ENCODE peak calls at places on chromosomes 1 and 21, in five cellular contexts. One of them, this sample, is unnamed.

GRCh38 chr1:64484651-64485050 is 14.7 kb downstream of the CACHD1 start:
- DNase-seq in fibroblast of the aortic adventitia: no peak
- DNase-seq in cardiac fibroblast: no peak
- DNase-seq in endothelial cell: no peak
- DNase-seq in HT1080: no peak
- DNase-seq in this sample: no peak

GRCh38 chr1:101820080-101820479 is 176.6 kb downstream of the OLFM3 start:
- DNase-seq in fibroblast of the aortic adventitia: peak; percentile 12
- DNase-seq in cardiac fibroblast: peak; percentile 21
- DNase-seq in endothelial cell: peak; percentile 17
- DNase-seq in HT1080: peak; percentile 34
- DNase-seq in this sample: peak; percentile 11

GRCh38 chr1:65681101-65681500 is 111.6 kb upstream of the PDE4B start:
- DNase-seq in fibroblast of the aortic adventitia: peak; percentile 34
- DNase-seq in cardiac fibroblast: peak; percentile 7
- DNase-seq in endothelial cell: no peak
- DNase-seq in HT1080: peak; percentile 74
- DNase-seq in this sample: no peak

GRCh38 chr1:98051065-98051675 is 130.3 kb upstream of the DPYD start:
- DNase-seq in fibroblast of the aortic adventitia: peak; percentile 86
- DNase-seq in cardiac fibroblast: peak; percentile 87
- DNase-seq in endothelial cell: peak; percentile 78
- DNase-seq in HT1080: peak; percentile 68
- DNase-seq in this sample: peak; percentile 67

GRCh38 chr1:212955098-212955497 is 4.8 kb downstream of the VASH2 start:
- DNase-seq in fibroblast of the aortic adventitia: no peak
- DNase-seq in cardiac fibroblast: no peak
- DNase-seq in endothelial cell: no peak
- DNase-seq in HT1080: no peak
- DNase-seq in this sample: no peak

GRCh38 chr1:247639381-247639981 is 34.1 kb downstream of the OR2G3 start:
- DNase-seq in fibroblast of the aortic adventitia: peak; percentile 1
- DNase-seq in cardiac fibroblast: no peak
- DNase-seq in endothelial cell: no peak
- DNase-seq in HT1080: peak; percentile 13
- DNase-seq in this sample: peak; percentile 39

GRCh38 chr1:37752583-37753471 is 12.1 kb downstream of the EPHA10 start:
- DNase-seq in fibroblast of the aortic adventitia: no peak
- DNase-seq in cardiac fibroblast: peak; percentile 4
- DNase-seq in endothelial cell: peak; percentile 49
- DNase-seq in HT1080: no peak
- DNase-seq in this sample: peak; percentile 66

GRCh38 chr1:55604194-55604593 is 389.0 kb upstream of the USP24 start:
- DNase-seq in fibroblast of the aortic adventitia: peak; percentile 57
- DNase-seq in cardiac fibroblast: no peak
- DNase-seq in endothelial cell: no peak
- DNase-seq in HT1080: no peak
- DNase-seq in this sample: no peak

GRCh38 chr1:17089496-17089895 is 29.8 kb downstream of the PADI2 start:
- DNase-seq in fibroblast of the aortic adventitia: no peak
- DNase-seq in cardiac fibroblast: no peak
- DNase-seq in endothelial cell: no peak
- DNase-seq in HT1080: no peak
- DNase-seq in this sample: no peak

GRCh38 chr1:27967884-27968466 is 8.2 kb downstream of the XKR8 start:
- DNase-seq in fibroblast of the aortic adventitia: no peak
- DNase-seq in cardiac fibroblast: no peak
- DNase-seq in endothelial cell: no peak
- DNase-seq in HT1080: no peak
- DNase-seq in this sample: no peak

GRCh38 chr1:19651141-19651737 is 7.1 kb downstream of the NBL1 start:
- DNase-seq in fibroblast of the aortic adventitia: peak; percentile 63
- DNase-seq in cardiac fibroblast: peak; percentile 70
- DNase-seq in endothelial cell: peak; percentile 63
- DNase-seq in HT1080: peak; percentile 34
- DNase-seq in this sample: peak; percentile 77

GRCh38 chr1:232385221-232385620 is 244.7 kb downstream of the SIPA1L2 start:
- DNase-seq in fibroblast of the aortic adventitia: peak; percentile 19
- DNase-seq in cardiac fibroblast: peak; percentile 69
- DNase-seq in endothelial cell: no peak
- DNase-seq in HT1080: peak; percentile 78
- DNase-seq in this sample: peak; percentile 60

GRCh38 chr21:43021756-43022600 is 47.6 kb downstream of the PKNOX1 start:
- DNase-seq in fibroblast of the aortic adventitia: no peak
- DNase-seq in cardiac fibroblast: no peak
- DNase-seq in endothelial cell: no peak
- DNase-seq in HT1080: no peak
- DNase-seq in this sample: no peak

GRCh38 chr1:98077691-98078090 is 156.9 kb upstream of the DPYD start:
- DNase-seq in fibroblast of the aortic adventitia: no peak
- DNase-seq in cardiac fibroblast: no peak
- DNase-seq in endothelial cell: no peak
- DNase-seq in HT1080: no peak
- DNase-seq in this sample: no peak

GRCh38 chr21:29322570-29322957 is 23.8 kb downstream of the BACH1 start:
- DNase-seq in fibroblast of the aortic adventitia: no peak
- DNase-seq in cardiac fibroblast: no peak
- DNase-seq in endothelial cell: no peak
- DNase-seq in HT1080: no peak
- DNase-seq in this sample: no peak

GRCh38 chr1:208047476-208047934 is 136.6 kb upstream of the CD34 start:
- DNase-seq in fibroblast of the aortic adventitia: peak; percentile 65
- DNase-seq in cardiac fibroblast: peak; percentile 77
- DNase-seq in endothelial cell: no peak
- DNase-seq in HT1080: no peak
- DNase-seq in this sample: no peak

GRCh38 chr1:116881879-116882520 is 27.7 kb upstream of the PTGFRN start:
- DNase-seq in fibroblast of the aortic adventitia: peak; percentile 97
- DNase-seq in cardiac fibroblast: peak; percentile 98
- DNase-seq in endothelial cell: peak; percentile 35
- DNase-seq in HT1080: peak; percentile 39
- DNase-seq in this sample: no peak

GRCh38 chr1:154739654-154740053 is 130.4 kb downstream of the KCNN3 start:
- DNase-seq in fibroblast of the aortic adventitia: no peak
- DNase-seq in cardiac fibroblast: no peak
- DNase-seq in endothelial cell: no peak
- DNase-seq in HT1080: no peak
- DNase-seq in this sample: peak; percentile 25

GRCh38 chr21:29077651-29078090 is 4.2 kb upstream of the CCT8 start:
- DNase-seq in fibroblast of the aortic adventitia: peak; percentile 47
- DNase-seq in cardiac fibroblast: peak; percentile 46
- DNase-seq in endothelial cell: no peak
- DNase-seq in HT1080: peak; percentile 44
- DNase-seq in this sample: no peak

GRCh38 chr1:203408485-203409229 is 57.7 kb upstream of the FMOD start:
- DNase-seq in fibroblast of the aortic adventitia: peak; percentile 88
- DNase-seq in cardiac fibroblast: peak; percentile 88
- DNase-seq in endothelial cell: no peak
- DNase-seq in HT1080: peak; percentile 60
- DNase-seq in this sample: no peak

GRCh38 chr21:15592271-15592860 is 137.4 kb upstream of the USP25 start:
- DNase-seq in fibroblast of the aortic adventitia: peak; percentile 76
- DNase-seq in cardiac fibroblast: peak; percentile 69
- DNase-seq in endothelial cell: peak; percentile 7
- DNase-seq in HT1080: peak; percentile 10
- DNase-seq in this sample: peak; percentile 42

GRCh38 chr1:18879221-18879790 is 19.8 kb upstream of the TAS1R2 start:
- DNase-seq in fibroblast of the aortic adventitia: no peak
- DNase-seq in cardiac fibroblast: no peak
- DNase-seq in endothelial cell: no peak
- DNase-seq in HT1080: no peak
- DNase-seq in this sample: no peak

This sample was measured in RPMI8226.